ENCODE peak calls at places on chromosomes 12 and 14, in four cellular contexts. One of them, this sample, is unnamed.

GRCh38 chr12:76259660-76260389 is 88.4 kb downstream of the BBS10 start:
- DNase-seq in astrocyte of the cerebellum: peak; percentile 61
- DNase-seq in memory B cell: no peak
- DNase-seq in WTC11: no peak
- DNase-seq in this sample: peak; percentile 80

GRCh38 chr12:87812711-87813110 is 216.5 kb downstream of the C12orf50 start:
- DNase-seq in astrocyte of the cerebellum: no peak
- DNase-seq in memory B cell: no peak
- DNase-seq in WTC11: no peak
- DNase-seq in this sample: no peak

GRCh38 chr14:29085546-29085945 is 319.0 kb downstream of the FOXG1 start:
- DNase-seq in astrocyte of the cerebellum: no peak
- DNase-seq in memory B cell: no peak
- DNase-seq in WTC11: no peak
- DNase-seq in this sample: no peak

GRCh38 chr12:114925076-114925475 is 241.1 kb upstream of the TBX3 start:
- DNase-seq in astrocyte of the cerebellum: no peak
- DNase-seq in memory B cell: no peak
- DNase-seq in WTC11: no peak
- DNase-seq in this sample: no peak

GRCh38 chr12:12872139-12872933 is 19.0 kb upstream of the GPRC5A start:
- DNase-seq in astrocyte of the cerebellum: no peak
- DNase-seq in memory B cell: no peak
- DNase-seq in WTC11: no peak
- DNase-seq in this sample: no peak

GRCh38 chr14:51849095-51849494 is 11.3 kb upstream of the GNG2 start:
- DNase-seq in astrocyte of the cerebellum: no peak
- DNase-seq in memory B cell: no peak
- DNase-seq in WTC11: no peak
- DNase-seq in this sample: no peak

GRCh38 chr12:8817856-8818255 is 4.6 kb upstream of the A2ML1 start:
- DNase-seq in astrocyte of the cerebellum: no peak
- DNase-seq in memory B cell: no peak
- DNase-seq in WTC11: no peak
- DNase-seq in this sample: no peak

GRCh38 chr12:94760786-94761185 is 110.4 kb upstream of the TMCC3 start:
- DNase-seq in astrocyte of the cerebellum: no peak
- DNase-seq in memory B cell: no peak
- DNase-seq in WTC11: no peak
- DNase-seq in this sample: no peak

GRCh38 chr14:48350971-48351370 is 675.6 kb upstream of the MDGA2 start:
- DNase-seq in astrocyte of the cerebellum: no peak
- DNase-seq in memory B cell: no peak
- DNase-seq in WTC11: no peak
- DNase-seq in this sample: no peak

GRCh38 chr12:102425109-102426009 is 55.0 kb downstream of the IGF1 start:
- DNase-seq in astrocyte of the cerebellum: no peak
- DNase-seq in memory B cell: no peak
- DNase-seq in WTC11: no peak
- DNase-seq in this sample: no peak

GRCh38 chr14:99229654-99230215 is 42.3 kb downstream of the BCL11B start:
- DNase-seq in astrocyte of the cerebellum: no peak
- DNase-seq in memory B cell: no peak
- DNase-seq in WTC11: no peak
- DNase-seq in this sample: no peak

GRCh38 chr12:88578821-88579518 is 1.3 kb downstream of the KITLG start:
- DNase-seq in astrocyte of the cerebellum: no peak
- DNase-seq in memory B cell: no peak
- DNase-seq in WTC11: peak; percentile 32
- DNase-seq in this sample: no peak

GRCh38 chr12:52029686-52030085 is 21.6 kb upstream of the NR4A1 start:
- DNase-seq in astrocyte of the cerebellum: no peak
- DNase-seq in memory B cell: no peak
- DNase-seq in WTC11: peak; percentile 79
- DNase-seq in this sample: no peak

GRCh38 chr14:104559769-104560585 is 19.6 kb upstream of the C14orf180 start:
- DNase-seq in astrocyte of the cerebellum: no peak
- DNase-seq in memory B cell: no peak
- DNase-seq in WTC11: no peak
- DNase-seq in this sample: no peak

GRCh38 chr12:130418261-130418660 is 80.6 kb downstream of the PIWIL1 start:
- DNase-seq in astrocyte of the cerebellum: no peak
- DNase-seq in memory B cell: no peak
- DNase-seq in WTC11: no peak
- DNase-seq in this sample: no peak

GRCh38 chr12:11998944-11999315 is 71.8 kb upstream of the BCL2L14 start:
- DNase-seq in astrocyte of the cerebellum: no peak
- DNase-seq in memory B cell: no peak
- DNase-seq in WTC11: no peak
- DNase-seq in this sample: no peak

GRCh38 chr12:41772478-41772877 is 372.2 kb downstream of the GXYLT1 start:
- DNase-seq in astrocyte of the cerebellum: no peak
- DNase-seq in memory B cell: no peak
- DNase-seq in WTC11: no peak
- DNase-seq in this sample: no peak

GRCh38 chr12:110717037-110717436 is 25.7 kb downstream of the PPP1CC start:
- DNase-seq in astrocyte of the cerebellum: no peak
- DNase-seq in memory B cell: no peak
- DNase-seq in WTC11: no peak
- DNase-seq in this sample: no peak

GRCh38 chr14:96253140-96253539 is 2.9 kb upstream of the BDKRB1 start:
- DNase-seq in astrocyte of the cerebellum: peak; percentile 68
- DNase-seq in memory B cell: no peak
- DNase-seq in WTC11: no peak
- DNase-seq in this sample: peak; percentile 71

GRCh38 chr14:100692859-100693558 is 33.7 kb upstream of the DLK1 start:
- DNase-seq in astrocyte of the cerebellum: peak; percentile 52
- DNase-seq in memory B cell: no peak
- DNase-seq in WTC11: no peak
- DNase-seq in this sample: peak; percentile 63

GRCh38 chr14:74502236-74503019 is 8.9 kb downstream of the ISCA2 start:
- DNase-seq in astrocyte of the cerebellum: no peak
- DNase-seq in memory B cell: no peak
- DNase-seq in WTC11: peak; percentile 58
- DNase-seq in this sample: peak; percentile 20

GRCh38 chr12:113194971-113195391 is 9.5 kb downstream of the RITA1 start:
- DNase-seq in astrocyte of the cerebellum: peak; percentile 58
- DNase-seq in memory B cell: no peak
- DNase-seq in WTC11: no peak
- DNase-seq in this sample: peak; percentile 26

GRCh38 chr12:48197549-48197966 is 5.5 kb downstream of the OR10AD1 start:
- DNase-seq in astrocyte of the cerebellum: no peak
- DNase-seq in memory B cell: no peak
- DNase-seq in WTC11: no peak
- DNase-seq in this sample: no peak

GRCh38 chr12:119153477-119154434 is 25.0 kb upstream of the HSPB8 start:
- DNase-seq in astrocyte of the cerebellum: no peak
- DNase-seq in memory B cell: no peak
- DNase-seq in WTC11: peak; percentile 99
- DNase-seq in this sample: no peak

GRCh38 chr12:38490941-38491340 is 174.4 kb downstream of the ALG10B start:
- DNase-seq in astrocyte of the cerebellum: no peak
- DNase-seq in memory B cell: no peak
- DNase-seq in WTC11: no peak
- DNase-seq in this sample: no peak

GRCh38 chr14:64841121-64841611 is 38.5 kb downstream of the SPTB start:
- DNase-seq in astrocyte of the cerebellum: peak; percentile 47
- DNase-seq in memory B cell: no peak
- DNase-seq in WTC11: peak; percentile 58
- DNase-seq in this sample: peak; percentile 8

GRCh38 chr12:124656947-124657434 is 89.6 kb upstream of the NCOR2 start:
- DNase-seq in astrocyte of the cerebellum: no peak
- DNase-seq in memory B cell: no peak
- DNase-seq in WTC11: no peak
- DNase-seq in this sample: no peak

GRCh38 chr12:10307630-10308029 is at the start of gene KLRD1:
- DNase-seq in astrocyte of the cerebellum: peak; percentile 31
- DNase-seq in memory B cell: no peak
- DNase-seq in WTC11: no peak
- DNase-seq in this sample: no peak

GRCh38 chr12:89210277-89210676 is 142.0 kb downstream of the DUSP6 start:
- DNase-seq in astrocyte of the cerebellum: no peak
- DNase-seq in memory B cell: no peak
- DNase-seq in WTC11: no peak
- DNase-seq in this sample: no peak

This sample was measured in fibroblast of the conjunctiva.